ENCODE peak calls at places on chromosomes 4 and X, in seven cellular contexts. H is HTR-8/SVneo; T is EL; Z is transverse colon; U is stimulated activated naive CD8-positive, alpha-beta T cell treated with anti-CD3 and anti-CD28 coated beads, Interleukin-15, Interleukin-2, amounts not matched to agents 100 U/mL and 50 U/mL, for 24 hours; P is dorsolateral prefrontal cortex; Y is Right ventricle myocardium inferior. E is an unnamed sample.

GRCh38 chrX:114028907-114029662 is 554.8 kb upstream of the HTR2C start:
- DNase-seq in H (no peak), T (no peak), Z (no peak), U (no peak), P (no peak), Y (no peak), E (no peak)

GRCh38 chr4:81472249-81473085 is 760 bp upstream of the RASGEF1B start:
- DNase-seq in H (no peak), T (peak), Z (peak), U (no peak), P (no peak), Y (no peak), E (no peak)

GRCh38 chr4:182219400-182219799 is 23.8 kb upstream of the TENM3 start:
- DNase-seq in H (no peak), T (peak), Z (no peak), U (no peak), P (no peak), Y (no peak), E (no peak)

GRCh38 chr4:6695660-6696581 is 2.2 kb downstream of the S100P start:
- DNase-seq in H (no peak), T (no peak), Z (peak), U (no peak), P (no peak), Y (no peak), E (no peak)

GRCh38 chrX:24647257-24648058 is at the start of gene PCYT1B:
- DNase-seq in H (peak), T (peak), Z (peak), U (peak), P (peak), Y (peak), E (peak)

GRCh38 chr4:96992443-96992842 is 1150.8 kb downstream of the STPG2 start:
- DNase-seq in H (no peak), T (no peak), Z (no peak), U (no peak), P (no peak), Y (no peak), E (no peak)

GRCh38 chrX:112651766-112652165 is 28.0 kb downstream of the LHFPL1 start:
- DNase-seq in H (no peak), T (no peak), Z (no peak), U (no peak), P (no peak), Y (no peak), E (no peak)

GRCh38 chr4:17111959-17112659 is 213.7 kb upstream of the LDB2 start:
- DNase-seq in H (no peak), T (peak), Z (no peak), U (peak), P (no peak), Y (no peak), E (peak)

GRCh38 chrX:43349363-43349762 is 306.7 kb upstream of the MAOA start:
- DNase-seq in H (no peak), T (peak), Z (peak), U (peak), P (no peak), Y (no peak), E (peak)

GRCh38 chr4:3802571-3803474 is 36.6 kb downstream of the ADRA2C start:
- DNase-seq in H (no peak), T (no peak), Z (no peak), U (no peak), P (no peak), Y (peak), E (no peak)

GRCh38 chrX:16462912-16463311 is 187.0 kb upstream of the S100G start:
- DNase-seq in H (no peak), T (peak), Z (no peak), U (no peak), P (no peak), Y (no peak), E (no peak)

GRCh38 chrX:56564921-56565861 is 1.8 kb downstream of the UBQLN2 start:
- DNase-seq in H (no peak), T (peak), Z (no peak), U (peak), P (peak), Y (no peak), E (no peak)